ENCODE peak calls at places on chromosomes 4 and X, in six cellular contexts. One of them, this sample, is unnamed.

GRCh38 chr4:156538651-156539285 is 432.8 kb downstream of the PDGFC start:
- DNase-seq in left lung: no peak
- DNase-seq in heart right ventricle: no peak
- DNase-seq in aorta: no peak
- DNase-seq in stomach: no peak
- DNase-seq in fibroblast of lung: no peak
- DNase-seq in this sample: no peak

GRCh38 chr4:163554870-163555465 is 60.5 kb downstream of the TMA16 start:
- DNase-seq in fibroblast of lung: peak; percentile 54
- DNase-seq in aorta: no peak
- DNase-seq in left lung: no peak
- DNase-seq in heart right ventricle: no peak
- DNase-seq in stomach: no peak
- DNase-seq in this sample: no peak

GRCh38 chrX:100745806-100746537 is 14.1 kb upstream of the SYTL4 start:
- DNase-seq in stomach: no peak
- DNase-seq in aorta: no peak
- DNase-seq in left lung: no peak
- DNase-seq in heart right ventricle: no peak
- DNase-seq in fibroblast of lung: peak; percentile 11
- DNase-seq in this sample: no peak

GRCh38 chr4:109131559-109131958 is 170.9 kb downstream of the COL25A1 start:
- DNase-seq in stomach: no peak
- DNase-seq in heart right ventricle: no peak
- DNase-seq in left lung: no peak
- DNase-seq in aorta: no peak
- DNase-seq in fibroblast of lung: no peak
- DNase-seq in this sample: no peak

GRCh38 chrX:51697397-51697796 is 12.9 kb upstream of the CENPVL1 start:
- DNase-seq in heart right ventricle: no peak
- DNase-seq in stomach: no peak
- DNase-seq in fibroblast of lung: no peak
- DNase-seq in aorta: no peak
- DNase-seq in left lung: peak; percentile 11
- DNase-seq in this sample: no peak

GRCh38 chrX:153734871-153735270 is 10.2 kb downstream of the ABCD1 start:
- DNase-seq in fibroblast of lung: no peak
- DNase-seq in left lung: no peak
- DNase-seq in heart right ventricle: no peak
- DNase-seq in aorta: no peak
- DNase-seq in stomach: no peak
- DNase-seq in this sample: no peak

GRCh38 chrX:103628386-103629290 is at the start of gene TCEAL1:
- DNase-seq in heart right ventricle: peak; percentile 46
- DNase-seq in stomach: peak; percentile 58
- DNase-seq in aorta: peak; percentile 88
- DNase-seq in fibroblast of lung: peak; percentile 45
- DNase-seq in left lung: peak; percentile 72
- DNase-seq in this sample: peak; percentile 4

GRCh38 chr4:125837493-125838238 is 522.9 kb downstream of the FAT4 start:
- DNase-seq in heart right ventricle: no peak
- DNase-seq in left lung: no peak
- DNase-seq in aorta: no peak
- DNase-seq in stomach: no peak
- DNase-seq in fibroblast of lung: peak; percentile 45
- DNase-seq in this sample: no peak

GRCh38 chr4:13347517-13348125 is 136.5 kb downstream of the RAB28 start:
- DNase-seq in fibroblast of lung: no peak
- DNase-seq in aorta: no peak
- DNase-seq in left lung: no peak
- DNase-seq in stomach: no peak
- DNase-seq in heart right ventricle: no peak
- DNase-seq in this sample: no peak

GRCh38 chr4:140609548-140610425 is 41.0 kb upstream of the UCP1 start:
- DNase-seq in stomach: no peak
- DNase-seq in heart right ventricle: no peak
- DNase-seq in fibroblast of lung: peak; percentile 69
- DNase-seq in left lung: no peak
- DNase-seq in aorta: no peak
- DNase-seq in this sample: no peak

GRCh38 chrX:68930576-68931317 is 101.9 kb downstream of the EFNB1 start:
- DNase-seq in fibroblast of lung: no peak
- DNase-seq in aorta: no peak
- DNase-seq in left lung: no peak
- DNase-seq in heart right ventricle: no peak
- DNase-seq in stomach: no peak
- DNase-seq in this sample: no peak

GRCh38 chrX:102651968-102652744 is 873 bp downstream of the GPRASP1 start:
- DNase-seq in fibroblast of lung: peak; percentile 50
- DNase-seq in heart right ventricle: no peak
- DNase-seq in aorta: peak; percentile 73
- DNase-seq in left lung: no peak
- DNase-seq in stomach: no peak
- DNase-seq in this sample: peak; percentile 12

GRCh38 chrX:43560247-43560946 is 95.7 kb upstream of the MAOA start:
- DNase-seq in heart right ventricle: no peak
- DNase-seq in stomach: no peak
- DNase-seq in fibroblast of lung: no peak
- DNase-seq in left lung: no peak
- DNase-seq in aorta: no peak
- DNase-seq in this sample: no peak

GRCh38 chrX:121150217-121150616 is 102.8 kb downstream of the GLUD2 start:
- DNase-seq in fibroblast of lung: no peak
- DNase-seq in aorta: no peak
- DNase-seq in stomach: no peak
- DNase-seq in heart right ventricle: no peak
- DNase-seq in left lung: no peak
- DNase-seq in this sample: no peak

GRCh38 chr4:48997962-48998361 is 11.9 kb downstream of the CWH43 start:
- DNase-seq in left lung: no peak
- DNase-seq in aorta: no peak
- DNase-seq in heart right ventricle: no peak
- DNase-seq in fibroblast of lung: no peak
- DNase-seq in stomach: no peak
- DNase-seq in this sample: no peak
- H3K9me3 ChIP-seq in left lung: no peaks in the 10 kb centered on the region
- H3K9me3 ChIP-seq in aorta: peaks cover under 1% of the 10 kb centered on the region
- H3K9me3 ChIP-seq in heart right ventricle: no peaks in the 10 kb centered on the region
- H3K9me3 ChIP-seq in fibroblast of lung: no peaks in the 10 kb centered on the region
- H3K9me3 ChIP-seq in stomach: no peaks in the 10 kb centered on the region
- H3K9me3 ChIP-seq in this sample: no peaks in the 10 kb centered on the region

DNA sequence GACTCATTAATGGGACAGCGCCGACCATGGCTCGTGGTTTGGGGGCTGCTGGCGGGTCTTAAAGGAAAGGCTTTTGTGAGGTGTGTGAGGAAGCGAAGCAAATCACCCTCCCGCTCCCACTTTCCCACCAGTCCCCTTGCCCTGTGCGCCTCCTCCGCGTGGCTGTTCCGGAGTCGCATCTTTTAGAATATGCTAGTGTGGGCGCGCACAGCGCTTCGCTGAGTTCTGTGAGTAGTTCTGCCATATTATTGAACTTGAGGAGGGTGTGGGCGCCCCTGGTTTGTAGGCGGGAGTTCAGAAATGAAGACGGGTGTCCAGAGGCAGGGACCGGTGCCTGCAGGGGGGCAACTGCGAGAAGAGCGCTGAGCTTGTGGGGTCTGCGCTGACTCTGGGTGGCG is 49.1 kb downstream of the ZNF141 start:
- DNase-seq in fibroblast of lung: no peak
- DNase-seq in left lung: no peak
- DNase-seq in aorta: no peak
- DNase-seq in heart right ventricle: no peak
- DNase-seq in stomach: no peak
- DNase-seq in this sample: no peak
- H3K9me3 ChIP-seq in fibroblast of lung: no peaks in the 10 kb centered on the region
- H3K9me3 ChIP-seq in left lung: peaks cover 99% of the 10 kb centered on the region
- H3K9me3 ChIP-seq in aorta: peaks cover 21% of the 10 kb centered on the region
- H3K9me3 ChIP-seq in heart right ventricle: peaks cover 28% of the 10 kb centered on the region
- H3K9me3 ChIP-seq in stomach: peaks cover 100% of the 10 kb centered on the region
- H3K9me3 ChIP-seq in this sample: peaks cover 26% of the 10 kb centered on the region

GRCh38 chrX:97844161-97844560 is 960.5 kb downstream of the RPA4 start:
- DNase-seq in left lung: no peak
- DNase-seq in fibroblast of lung: no peak
- DNase-seq in aorta: no peak
- DNase-seq in heart right ventricle: no peak
- DNase-seq in stomach: no peak
- DNase-seq in this sample: no peak
- H3K9me3 ChIP-seq in left lung: peaks cover 8% of the 10 kb centered on the region
- H3K9me3 ChIP-seq in fibroblast of lung: no peaks in the 10 kb centered on the region
- H3K9me3 ChIP-seq in aorta: no peaks in the 10 kb centered on the region
- H3K9me3 ChIP-seq in heart right ventricle: no peaks in the 10 kb centered on the region
- H3K9me3 ChIP-seq in stomach: peaks cover 43% of the 10 kb centered on the region
- H3K9me3 ChIP-seq in this sample: no peaks in the 10 kb centered on the region

GRCh38 chr4:43089730-43090129 is 197.2 kb downstream of the GRXCR1 start:
- DNase-seq in fibroblast of lung: peak; percentile 0
- DNase-seq in heart right ventricle: no peak
- DNase-seq in left lung: no peak
- DNase-seq in stomach: no peak
- DNase-seq in aorta: peak; percentile 82
- DNase-seq in this sample: no peak
- H3K9me3 ChIP-seq in fibroblast of lung: no peaks in the 10 kb centered on the region
- H3K9me3 ChIP-seq in heart right ventricle: no peaks in the 10 kb centered on the region
- H3K9me3 ChIP-seq in left lung: no peaks in the 10 kb centered on the region
- H3K9me3 ChIP-seq in stomach: peaks cover 6% of the 10 kb centered on the region
- H3K9me3 ChIP-seq in aorta: no peaks in the 10 kb centered on the region
- H3K9me3 ChIP-seq in this sample: no peaks in the 10 kb centered on the region

This sample was measured in T-helper 17 cell.